ENCODE peak calls at places on chromosome 20, in four cellular contexts. T is HepG2, J is GM12878, F is upper lobe of left lung. X is an unnamed sample. For H3K36me3, the result is how much of the 10 kb centered on the place peaks cover.

GRCh38 chr20:30816182-30816645 is 441.2 kb upstream of the DEFB115 start:
- ATAC-seq in F (peak), T (peak), J (no peak), X (no peak)

GRCh38 chr20:4767084-4767483 is 45.4 kb downstream of the PRND start:
- ATAC-seq in J (no peak), T (no peak), F (no peak), X (no peak)

GRCh38 chr20:49724637-49725606 is 11.2 kb upstream of the B4GALT5 start:
- ATAC-seq in J (no peak), F (peak), T (peak), X (peak)

GRCh38 chr20:8309638-8310037 is 177.6 kb downstream of the PLCB1 start:
- ATAC-seq in T (no peak), F (no peak), J (no peak), X (no peak)

GRCh38 chr20:61801428-61801827 is 264.3 kb downstream of the TAF4 start:
- ATAC-seq in J (no peak), T (no peak), F (no peak), X (no peak)

GRCh38 chr20:62276448-62276847 is 26.3 kb upstream of the ADRM1 start:
- ATAC-seq in T (no peak), J (no peak), F (no peak), X (no peak)

GRCh38 chr20:34046330-34046729 is 52.6 kb downstream of the RALY start:
- ATAC-seq in J (no peak), F (no peak), T (no peak), X (no peak)

GRCh38 chr20:43388267-43389081 is 69.2 kb upstream of the SRSF6 start:
- ATAC-seq in J (no peak), F (peak), T (no peak), X (no peak)

GRCh38 chr20:25083773-25084615 is 2.1 kb upstream of the VSX1 start:
- ATAC-seq in T (no peak), J (no peak), F (no peak), X (no peak)

GRCh38 chr20:35002426-35003210 is 47.0 kb downstream of the MYH7B start:
- ATAC-seq in F (no peak), T (peak), J (no peak), X (no peak)

GRCh38 chr20:62029296-62029695 is 36.4 kb downstream of the TAF4 start:
- ATAC-seq in J (no peak), F (no peak), T (no peak), X (no peak)

GRCh38 chr20:401682-402495 is 6.2 kb upstream of the RBCK1 start:
- ATAC-seq in T (peak), J (no peak), F (no peak), X (no peak)

GRCh38 chr20:49380245-49380875 is 102.1 kb downstream of the KCNB1 start:
- ATAC-seq in T (no peak), F (no peak), J (no peak), X (no peak)

GRCh38 chr20:57265649-57266250 is 691 bp downstream of the BMP7 start:
- ATAC-seq in J (no peak), T (peak), F (no peak), X (no peak)

GRCh38 chr20:23257848-23258746 is 92.5 kb upstream of the NXT1 start:
- ATAC-seq in T (no peak), J (no peak), F (no peak), X (peak)

GRCh38 chr20:10649817-10650200 is 24.0 kb downstream of the JAG1 start:
- ATAC-seq in T (no peak), F (no peak), J (no peak), X (no peak)

GRCh38 chr20:10647909-10648308 is 25.9 kb downstream of the JAG1 start:
- ATAC-seq in J (no peak), F (no peak), T (no peak), X (no peak)

GRCh38 chr20:10648651-10649050 is 25.1 kb downstream of the JAG1 start:
- ATAC-seq in J (peak), F (no peak), T (no peak), X (no peak)

GRCh38 chr20:10647471-10647870 is 26.3 kb downstream of the JAG1 start:
- ATAC-seq in T (peak), F (no peak), J (peak), X (peak)

GRCh38 chr20:10649080-10649816 is 24.6 kb downstream of the JAG1 start:
- ATAC-seq in J (peak), F (no peak), T (no peak), X (no peak)
- H3K36me3 ChIP-seq in J (under half), F (half or more), T (half or more), X (half or more)

DNA sequence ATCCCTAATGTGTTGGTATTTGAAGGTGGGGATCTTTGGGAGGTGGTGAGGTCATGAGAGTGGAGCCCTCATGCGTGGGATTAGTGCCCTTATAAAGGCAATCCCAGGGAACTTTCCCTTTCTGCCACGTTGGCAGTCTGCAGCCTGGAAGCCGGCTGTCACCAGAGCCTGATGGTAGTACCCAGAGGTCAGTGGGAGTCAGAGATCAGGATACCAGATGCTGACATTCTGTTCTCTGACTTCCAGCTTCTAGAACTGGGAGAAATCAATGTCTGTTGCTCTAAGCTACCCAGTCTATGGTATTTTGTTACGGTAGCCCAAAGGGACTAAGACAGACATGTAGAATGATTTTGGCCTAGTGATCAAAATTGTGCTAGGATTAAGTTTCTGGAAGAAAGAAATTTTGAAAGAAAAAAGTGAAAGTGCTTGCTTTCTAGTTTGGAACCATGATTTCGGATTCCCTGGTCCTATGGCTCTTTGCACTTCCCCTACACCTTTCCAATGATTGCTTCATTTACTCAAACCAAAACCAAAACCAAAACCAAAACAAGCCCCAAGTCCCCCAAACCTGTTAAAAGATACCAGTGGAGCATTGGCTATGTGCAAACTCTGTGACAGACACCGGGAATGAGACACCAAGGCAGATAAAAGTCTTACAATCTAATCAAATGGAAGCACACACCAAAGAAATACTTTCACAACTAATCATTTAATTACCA is 173.7 kb upstream of the ZNF217 start:
- ATAC-seq in F (no peak), J (peak), T (no peak), X (no peak)
- TF ChIP-seq EP300 in F (no peak), J (no peak), T (no peak), X (no peak)

DNA sequence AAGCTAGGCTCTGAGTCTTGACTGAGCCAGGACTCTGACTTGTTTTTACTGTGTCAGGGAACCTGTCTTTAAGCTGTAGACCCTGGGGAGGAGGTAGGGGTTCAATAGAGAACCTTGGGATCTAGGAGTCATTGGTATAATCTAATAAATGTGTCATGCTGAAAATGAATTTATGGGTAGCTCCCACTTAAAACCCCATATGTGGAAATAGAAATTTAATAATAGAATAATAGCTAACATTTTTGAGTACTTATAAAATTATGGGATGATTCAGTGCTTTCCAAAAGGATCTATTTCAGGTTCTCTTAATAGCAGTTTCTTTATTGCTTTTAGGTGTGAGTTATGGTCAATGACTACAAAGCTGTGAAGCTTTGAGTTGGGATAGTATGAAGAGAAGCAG is 41.7 kb downstream of the CTNNBL1 start:
- ATAC-seq in J (no peak), F (no peak), T (no peak), X (no peak)
- H3K36me3 ChIP-seq in J (under half), F (under half), T (under half), X (under half)

DNA sequence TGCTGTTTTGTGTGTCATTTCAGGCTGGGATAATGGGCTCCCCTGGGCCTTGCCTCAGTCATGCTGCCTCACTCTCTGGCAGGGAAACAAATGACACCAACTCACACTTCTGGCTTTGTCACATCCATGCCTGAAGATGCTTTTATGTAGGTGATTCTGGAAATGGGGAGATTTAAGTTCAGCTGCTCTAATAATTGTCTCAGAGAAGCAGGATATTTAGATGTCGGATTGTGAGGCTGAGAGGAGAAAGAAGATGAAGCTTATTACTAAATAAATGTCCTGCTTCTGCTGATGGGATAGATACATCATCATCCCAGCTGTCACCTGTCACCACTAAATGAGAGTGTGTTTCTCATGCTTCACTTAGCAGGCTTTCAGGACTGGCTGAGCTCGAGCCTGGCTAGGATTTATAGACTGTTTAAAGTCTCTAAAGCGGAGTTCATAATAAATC is 480.2 kb upstream of the SPTLC3 start:
- ATAC-seq in J (no peak), T (no peak), F (no peak), X (no peak)
- TF ChIP-seq EP300 in J (no peak), T (no peak), F (no peak), X (no peak)